ENCODE peak calls at places on chromosome 6, in six cellular contexts. N is naive thymus-derived CD4-positive, alpha-beta T cell; F is stimulated activated CD4-positive, alpha-beta T cell treated with anti-CD3 and anti-CD28 coated beads, Interleukin-4, amount 100 ng/mL, for 48 hours; A is lower leg skin; E is SHP77; R is HEK293T. I is an unnamed sample.

GRCh38 chr6:39555136-39555535 is 170.1 kb downstream of the KIF6 start:
- DNase-seq in N (no peak), E (no peak), A (no peak), F (no peak), R (no peak), I (no peak)

GRCh38 chr6:37339911-37340638 is 13.7 kb upstream of the RNF8 start:
- DNase-seq in F (no peak), N (no peak), R (no peak), E (no peak), A (no peak), I (no peak)

GRCh38 chr6:107545761-107546160 is 55.8 kb downstream of the SOBP start:
- DNase-seq in A (no peak), E (no peak), F (no peak), N (no peak), R (no peak), I (no peak)

GRCh38 chr6:85675030-85675819 is 32.5 kb upstream of the SYNCRIP start:
- DNase-seq in A (no peak), R (no peak), F (no peak), N (no peak), E (no peak), I (no peak)

GRCh38 chr6:83309344-83309743 is 116.2 kb downstream of the RWDD2A start:
- DNase-seq in E (no peak), F (no peak), A (no peak), R (no peak), N (no peak), I (no peak)

GRCh38 chr6:163226836-163227485 is 187.6 kb upstream of the QKI start:
- DNase-seq in E (no peak), F (no peak), A (no peak), N (no peak), R (no peak), I (no peak)

GRCh38 chr6:133645000-133645619 is 243.8 kb upstream of the TCF21 start:
- DNase-seq in R (no peak), E (no peak), F (no peak), A (no peak), N (no peak), I (peak; percentile 51)

GRCh38 chr6:148653138-148653776 is 93.6 kb upstream of the UST start:
- DNase-seq in N (no peak), E (no peak), F (no peak), A (no peak), R (no peak), I (no peak)

GRCh38 chr6:55276745-55277627 is 50.3 kb upstream of the GFRAL start:
- DNase-seq in R (peak; percentile 49), F (peak; percentile 1), A (no peak), N (no peak), E (peak; percentile 59), I (peak; percentile 87)

GRCh38 chr6:167031082-167031709 is 32.0 kb downstream of the CEP43 start:
- DNase-seq in N (no peak), F (no peak), R (no peak), E (no peak), A (no peak), I (no peak)

GRCh38 chr6:147141690-147142308 is 62.4 kb upstream of the STXBP5 start:
- DNase-seq in F (no peak), R (no peak), E (peak; percentile 44), A (no peak), N (no peak), I (no peak)

GRCh38 chr6:134402372-134402984 is 84.6 kb upstream of the SGK1 start:
- DNase-seq in A (no peak), N (no peak), F (no peak), R (no peak), E (no peak), I (no peak)

GRCh38 chr6:35259946-35260626 is 551 bp downstream of the ZNF76 start:
- DNase-seq in A (peak; percentile 68), F (peak; percentile 64), R (no peak), E (no peak), N (peak; percentile 57), I (no peak)

GRCh38 chr6:128848169-128848935 is 34.6 kb upstream of the LAMA2 start:
- DNase-seq in E (no peak), N (no peak), R (no peak), F (no peak), A (no peak), I (no peak)

GRCh38 chr6:95266537-95267258 is 310.6 kb upstream of the MANEA start:
- DNase-seq in A (no peak), R (no peak), F (no peak), N (no peak), E (no peak), I (no peak)

GRCh38 chr6:122652431-122652830 is 42.2 kb downstream of the PKIB start:
- DNase-seq in R (no peak), A (no peak), N (no peak), E (no peak), F (no peak), I (no peak)

GRCh38 chr6:142444800-142445405 is 143.1 kb downstream of the ADGRG6 start:
- DNase-seq in A (no peak), E (no peak), N (no peak), R (no peak), F (no peak), I (no peak)

GRCh38 chr6:79494841-79495240 is 42.4 kb downstream of the LCA5 start:
- DNase-seq in E (no peak), A (no peak), F (no peak), R (peak; percentile 6), N (no peak), I (no peak)

GRCh38 chr6:22598386-22598785 is 29.0 kb downstream of the HDGFL1 start:
- DNase-seq in A (no peak), N (no peak), E (peak; percentile 86), R (no peak), F (no peak), I (no peak)

GRCh38 chr6:112464901-112465661 is 118.0 kb downstream of the RFPL4B start:
- DNase-seq in N (no peak), A (no peak), E (no peak), F (no peak), R (no peak), I (no peak)

GRCh38 chr6:157763894-157764345 is 59.1 kb upstream of the SNX9 start:
- DNase-seq in F (no peak), N (no peak), A (no peak), E (no peak), R (no peak), I (no peak)

GRCh38 chr6:53347250-53347920 is 1.4 kb downstream of the ELOVL5 start:
- DNase-seq in N (peak; percentile 56), R (no peak), A (no peak), E (no peak), F (no peak), I (no peak)

GRCh38 chr6:125104425-125104824 is 49.1 kb upstream of the TPD52L1 start:
- DNase-seq in E (no peak), A (no peak), N (no peak), R (peak; percentile 66), F (no peak), I (peak; percentile 34)

GRCh38 chr6:136037885-136038460 is 186.5 kb downstream of the PDE7B start:
- DNase-seq in A (no peak), F (no peak), N (no peak), R (no peak), E (no peak), I (no peak)

I was measured in SK-N-MC.